ENCODE peak calls at places on chromosome 9, in eight cellular contexts. One of them, this sample, is unnamed.

GRCh38 chr9:93233033-93233432 is 49.1 kb downstream of the WNK2 start:
- DNase-seq in CD8-positive, alpha-beta memory T cell: no peak
- DNase-seq in kidney glomerular epithelial cell: no peak
- DNase-seq in AG09319: no peak
- DNase-seq in caudate nucleus: no peak
- DNase-seq in stimulated activated CD8-positive, alpha-beta memory T cell treated with anti-CD3 and anti-CD28 coated beads, Interleukin-12 subunit alpha, Interleukin-12 subunit beta, amount 100 ng/mL, for 1 hour: no peak
- DNase-seq in tibial nerve: no peak
- DNase-seq in NCI-H1417: no peak
- DNase-seq in this sample: no peak

GRCh38 chr9:121812159-121812735 is 160.8 kb downstream of the DAB2IP start:
- DNase-seq in CD8-positive, alpha-beta memory T cell: no peak
- DNase-seq in kidney glomerular epithelial cell: no peak
- DNase-seq in AG09319: no peak
- DNase-seq in caudate nucleus: no peak
- DNase-seq in stimulated activated CD8-positive, alpha-beta memory T cell treated with anti-CD3 and anti-CD28 coated beads, Interleukin-12 subunit alpha, Interleukin-12 subunit beta, amount 100 ng/mL, for 1 hour: no peak
- DNase-seq in tibial nerve: no peak
- DNase-seq in NCI-H1417: no peak
- DNase-seq in this sample: no peak

GRCh38 chr9:99401826-99402225 is 179.7 kb downstream of the SEC61B start:
- DNase-seq in CD8-positive, alpha-beta memory T cell: no peak
- DNase-seq in kidney glomerular epithelial cell: no peak
- DNase-seq in AG09319: no peak
- DNase-seq in caudate nucleus: no peak
- DNase-seq in stimulated activated CD8-positive, alpha-beta memory T cell treated with anti-CD3 and anti-CD28 coated beads, Interleukin-12 subunit alpha, Interleukin-12 subunit beta, amount 100 ng/mL, for 1 hour: no peak
- DNase-seq in tibial nerve: no peak
- DNase-seq in NCI-H1417: no peak
- DNase-seq in this sample: no peak

GRCh38 chr9:34694811-34695210 is 3.7 kb upstream of the CCL19 start:
- DNase-seq in CD8-positive, alpha-beta memory T cell: no peak
- DNase-seq in kidney glomerular epithelial cell: no peak
- DNase-seq in AG09319: no peak
- DNase-seq in caudate nucleus: no peak
- DNase-seq in stimulated activated CD8-positive, alpha-beta memory T cell treated with anti-CD3 and anti-CD28 coated beads, Interleukin-12 subunit alpha, Interleukin-12 subunit beta, amount 100 ng/mL, for 1 hour: no peak
- DNase-seq in tibial nerve: no peak
- DNase-seq in NCI-H1417: no peak
- DNase-seq in this sample: no peak

GRCh38 chr9:89002987-89003386 is 11.7 kb downstream of the S1PR3 start:
- DNase-seq in CD8-positive, alpha-beta memory T cell: no peak
- DNase-seq in kidney glomerular epithelial cell: no peak
- DNase-seq in AG09319: no peak
- DNase-seq in caudate nucleus: no peak
- DNase-seq in stimulated activated CD8-positive, alpha-beta memory T cell treated with anti-CD3 and anti-CD28 coated beads, Interleukin-12 subunit alpha, Interleukin-12 subunit beta, amount 100 ng/mL, for 1 hour: no peak
- DNase-seq in tibial nerve: no peak
- DNase-seq in NCI-H1417: no peak
- DNase-seq in this sample: no peak

GRCh38 chr9:99181621-99182020 is 40.1 kb downstream of the ALG2 start:
- DNase-seq in CD8-positive, alpha-beta memory T cell: peak; percentile 17
- DNase-seq in kidney glomerular epithelial cell: peak; percentile 40
- DNase-seq in AG09319: no peak
- DNase-seq in caudate nucleus: no peak
- DNase-seq in stimulated activated CD8-positive, alpha-beta memory T cell treated with anti-CD3 and anti-CD28 coated beads, Interleukin-12 subunit alpha, Interleukin-12 subunit beta, amount 100 ng/mL, for 1 hour: no peak
- DNase-seq in tibial nerve: no peak
- DNase-seq in NCI-H1417: no peak
- DNase-seq in this sample: peak; percentile 85

GRCh38 chr9:35658894-35659220 is 765 bp downstream of the CCDC107 start:
- DNase-seq in CD8-positive, alpha-beta memory T cell: no peak
- DNase-seq in kidney glomerular epithelial cell: no peak
- DNase-seq in AG09319: no peak
- DNase-seq in caudate nucleus: no peak
- DNase-seq in stimulated activated CD8-positive, alpha-beta memory T cell treated with anti-CD3 and anti-CD28 coated beads, Interleukin-12 subunit alpha, Interleukin-12 subunit beta, amount 100 ng/mL, for 1 hour: no peak
- DNase-seq in tibial nerve: no peak
- DNase-seq in NCI-H1417: no peak
- DNase-seq in this sample: peak; percentile 57

GRCh38 chr9:76818271-76818670 is 54.0 kb downstream of the PCA3 start:
- DNase-seq in CD8-positive, alpha-beta memory T cell: no peak
- DNase-seq in kidney glomerular epithelial cell: peak; percentile 95
- DNase-seq in AG09319: peak; percentile 93
- DNase-seq in caudate nucleus: peak; percentile 12
- DNase-seq in stimulated activated CD8-positive, alpha-beta memory T cell treated with anti-CD3 and anti-CD28 coated beads, Interleukin-12 subunit alpha, Interleukin-12 subunit beta, amount 100 ng/mL, for 1 hour: no peak
- DNase-seq in tibial nerve: peak; percentile 24
- DNase-seq in NCI-H1417: peak; percentile 20
- DNase-seq in this sample: peak; percentile 96

GRCh38 chr9:5111696-5112095 is 73.7 kb downstream of the INSL6 start:
- DNase-seq in CD8-positive, alpha-beta memory T cell: no peak
- DNase-seq in kidney glomerular epithelial cell: no peak
- DNase-seq in AG09319: no peak
- DNase-seq in caudate nucleus: no peak
- DNase-seq in stimulated activated CD8-positive, alpha-beta memory T cell treated with anti-CD3 and anti-CD28 coated beads, Interleukin-12 subunit alpha, Interleukin-12 subunit beta, amount 100 ng/mL, for 1 hour: no peak
- DNase-seq in tibial nerve: no peak
- DNase-seq in NCI-H1417: no peak
- DNase-seq in this sample: no peak

GRCh38 chr9:114446672-114447450 is 58.4 kb downstream of the WHRN start:
- DNase-seq in CD8-positive, alpha-beta memory T cell: no peak
- DNase-seq in kidney glomerular epithelial cell: no peak
- DNase-seq in AG09319: no peak
- DNase-seq in caudate nucleus: no peak
- DNase-seq in stimulated activated CD8-positive, alpha-beta memory T cell treated with anti-CD3 and anti-CD28 coated beads, Interleukin-12 subunit alpha, Interleukin-12 subunit beta, amount 100 ng/mL, for 1 hour: no peak
- DNase-seq in tibial nerve: no peak
- DNase-seq in NCI-H1417: no peak
- DNase-seq in this sample: no peak

GRCh38 chr9:109473329-109473728 is 24.8 kb downstream of the PTPN3 start:
- DNase-seq in CD8-positive, alpha-beta memory T cell: no peak
- DNase-seq in kidney glomerular epithelial cell: no peak
- DNase-seq in AG09319: no peak
- DNase-seq in caudate nucleus: no peak
- DNase-seq in stimulated activated CD8-positive, alpha-beta memory T cell treated with anti-CD3 and anti-CD28 coated beads, Interleukin-12 subunit alpha, Interleukin-12 subunit beta, amount 100 ng/mL, for 1 hour: no peak
- DNase-seq in tibial nerve: no peak
- DNase-seq in NCI-H1417: no peak
- DNase-seq in this sample: no peak

GRCh38 chr9:115883467-115884329 is 269.9 kb upstream of the PAPPA start:
- DNase-seq in CD8-positive, alpha-beta memory T cell: no peak
- DNase-seq in kidney glomerular epithelial cell: peak; percentile 23
- DNase-seq in AG09319: peak; percentile 25
- DNase-seq in caudate nucleus: no peak
- DNase-seq in stimulated activated CD8-positive, alpha-beta memory T cell treated with anti-CD3 and anti-CD28 coated beads, Interleukin-12 subunit alpha, Interleukin-12 subunit beta, amount 100 ng/mL, for 1 hour: no peak
- DNase-seq in tibial nerve: no peak
- DNase-seq in NCI-H1417: peak; percentile 81
- DNase-seq in this sample: peak; percentile 81

GRCh38 chr9:138064547-138064946 is 187.0 kb downstream of the CACNA1B start:
- DNase-seq in CD8-positive, alpha-beta memory T cell: no peak
- DNase-seq in kidney glomerular epithelial cell: no peak
- DNase-seq in AG09319: no peak
- DNase-seq in caudate nucleus: no peak
- DNase-seq in stimulated activated CD8-positive, alpha-beta memory T cell treated with anti-CD3 and anti-CD28 coated beads, Interleukin-12 subunit alpha, Interleukin-12 subunit beta, amount 100 ng/mL, for 1 hour: no peak
- DNase-seq in tibial nerve: no peak
- DNase-seq in NCI-H1417: no peak
- DNase-seq in this sample: no peak

GRCh38 chr9:83106272-83106671 is 43.3 kb upstream of the RASEF start:
- DNase-seq in CD8-positive, alpha-beta memory T cell: no peak
- DNase-seq in kidney glomerular epithelial cell: no peak
- DNase-seq in AG09319: no peak
- DNase-seq in caudate nucleus: no peak
- DNase-seq in stimulated activated CD8-positive, alpha-beta memory T cell treated with anti-CD3 and anti-CD28 coated beads, Interleukin-12 subunit alpha, Interleukin-12 subunit beta, amount 100 ng/mL, for 1 hour: no peak
- DNase-seq in tibial nerve: no peak
- DNase-seq in NCI-H1417: no peak
- DNase-seq in this sample: no peak

GRCh38 chr9:95296761-95297160 is 20.7 kb downstream of the FANCC start:
- DNase-seq in CD8-positive, alpha-beta memory T cell: no peak
- DNase-seq in kidney glomerular epithelial cell: no peak
- DNase-seq in AG09319: no peak
- DNase-seq in caudate nucleus: no peak
- DNase-seq in stimulated activated CD8-positive, alpha-beta memory T cell treated with anti-CD3 and anti-CD28 coated beads, Interleukin-12 subunit alpha, Interleukin-12 subunit beta, amount 100 ng/mL, for 1 hour: no peak
- DNase-seq in tibial nerve: no peak
- DNase-seq in NCI-H1417: no peak
- DNase-seq in this sample: no peak

GRCh38 chr9:87896891-87897290 is 14.2 kb downstream of the SPATA31E1 start:
- DNase-seq in CD8-positive, alpha-beta memory T cell: no peak
- DNase-seq in kidney glomerular epithelial cell: no peak
- DNase-seq in AG09319: no peak
- DNase-seq in caudate nucleus: no peak
- DNase-seq in stimulated activated CD8-positive, alpha-beta memory T cell treated with anti-CD3 and anti-CD28 coated beads, Interleukin-12 subunit alpha, Interleukin-12 subunit beta, amount 100 ng/mL, for 1 hour: no peak
- DNase-seq in tibial nerve: no peak
- DNase-seq in NCI-H1417: no peak
- DNase-seq in this sample: no peak

GRCh38 chr9:33263131-33263935 is 1.2 kb downstream of the BAG1 start:
- DNase-seq in CD8-positive, alpha-beta memory T cell: no peak
- DNase-seq in kidney glomerular epithelial cell: peak; percentile 25
- DNase-seq in AG09319: no peak
- DNase-seq in caudate nucleus: peak; percentile 10
- DNase-seq in stimulated activated CD8-positive, alpha-beta memory T cell treated with anti-CD3 and anti-CD28 coated beads, Interleukin-12 subunit alpha, Interleukin-12 subunit beta, amount 100 ng/mL, for 1 hour: no peak
- DNase-seq in tibial nerve: no peak
- DNase-seq in NCI-H1417: peak; percentile 35
- DNase-seq in this sample: peak; percentile 29

GRCh38 chr9:75664597-75664996 is 225.9 kb upstream of the PCSK5 start:
- DNase-seq in CD8-positive, alpha-beta memory T cell: no peak
- DNase-seq in kidney glomerular epithelial cell: no peak
- DNase-seq in AG09319: no peak
- DNase-seq in caudate nucleus: no peak
- DNase-seq in stimulated activated CD8-positive, alpha-beta memory T cell treated with anti-CD3 and anti-CD28 coated beads, Interleukin-12 subunit alpha, Interleukin-12 subunit beta, amount 100 ng/mL, for 1 hour: no peak
- DNase-seq in tibial nerve: no peak
- DNase-seq in NCI-H1417: peak; percentile 20
- DNase-seq in this sample: peak; percentile 2

GRCh38 chr9:122015165-122015821 is 77.8 kb downstream of the TTLL11 start:
- DNase-seq in CD8-positive, alpha-beta memory T cell: no peak
- DNase-seq in kidney glomerular epithelial cell: no peak
- DNase-seq in AG09319: no peak
- DNase-seq in caudate nucleus: no peak
- DNase-seq in stimulated activated CD8-positive, alpha-beta memory T cell treated with anti-CD3 and anti-CD28 coated beads, Interleukin-12 subunit alpha, Interleukin-12 subunit beta, amount 100 ng/mL, for 1 hour: no peak
- DNase-seq in tibial nerve: no peak
- DNase-seq in NCI-H1417: no peak
- DNase-seq in this sample: no peak

GRCh38 chr9:71544464-71544863 is 223.8 kb downstream of the CEMIP2 start:
- DNase-seq in CD8-positive, alpha-beta memory T cell: no peak
- DNase-seq in kidney glomerular epithelial cell: no peak
- DNase-seq in AG09319: no peak
- DNase-seq in caudate nucleus: no peak
- DNase-seq in stimulated activated CD8-positive, alpha-beta memory T cell treated with anti-CD3 and anti-CD28 coated beads, Interleukin-12 subunit alpha, Interleukin-12 subunit beta, amount 100 ng/mL, for 1 hour: no peak
- DNase-seq in tibial nerve: no peak
- DNase-seq in NCI-H1417: no peak
- DNase-seq in this sample: no peak

GRCh38 chr9:119252671-119253299 is 116.5 kb downstream of the BRINP1 start:
- DNase-seq in CD8-positive, alpha-beta memory T cell: no peak
- DNase-seq in kidney glomerular epithelial cell: no peak
- DNase-seq in AG09319: no peak
- DNase-seq in caudate nucleus: no peak
- DNase-seq in stimulated activated CD8-positive, alpha-beta memory T cell treated with anti-CD3 and anti-CD28 coated beads, Interleukin-12 subunit alpha, Interleukin-12 subunit beta, amount 100 ng/mL, for 1 hour: no peak
- DNase-seq in tibial nerve: no peak
- DNase-seq in NCI-H1417: no peak
- DNase-seq in this sample: no peak

GRCh38 chr9:114025196-114025753 is 52.8 kb downstream of the AMBP start:
- DNase-seq in CD8-positive, alpha-beta memory T cell: no peak
- DNase-seq in kidney glomerular epithelial cell: no peak
- DNase-seq in AG09319: no peak
- DNase-seq in caudate nucleus: no peak
- DNase-seq in stimulated activated CD8-positive, alpha-beta memory T cell treated with anti-CD3 and anti-CD28 coated beads, Interleukin-12 subunit alpha, Interleukin-12 subunit beta, amount 100 ng/mL, for 1 hour: no peak
- DNase-seq in tibial nerve: no peak
- DNase-seq in NCI-H1417: no peak
- DNase-seq in this sample: no peak

GRCh38 chr9:127011772-127012171 is 97.2 kb downstream of the RALGPS1 start:
- DNase-seq in CD8-positive, alpha-beta memory T cell: no peak
- DNase-seq in kidney glomerular epithelial cell: no peak
- DNase-seq in AG09319: no peak
- DNase-seq in caudate nucleus: no peak
- DNase-seq in stimulated activated CD8-positive, alpha-beta memory T cell treated with anti-CD3 and anti-CD28 coated beads, Interleukin-12 subunit alpha, Interleukin-12 subunit beta, amount 100 ng/mL, for 1 hour: no peak
- DNase-seq in tibial nerve: no peak
- DNase-seq in NCI-H1417: peak; percentile 58
- DNase-seq in this sample: no peak

GRCh38 chr9:129175515-129175824 is 2.6 kb downstream of the IER5L start:
- DNase-seq in CD8-positive, alpha-beta memory T cell: no peak
- DNase-seq in kidney glomerular epithelial cell: no peak
- DNase-seq in AG09319: no peak
- DNase-seq in caudate nucleus: no peak
- DNase-seq in stimulated activated CD8-positive, alpha-beta memory T cell treated with anti-CD3 and anti-CD28 coated beads, Interleukin-12 subunit alpha, Interleukin-12 subunit beta, amount 100 ng/mL, for 1 hour: no peak
- DNase-seq in tibial nerve: no peak
- DNase-seq in NCI-H1417: no peak
- DNase-seq in this sample: no peak

GRCh38 chr9:137065336-137065967 is 4.9 kb downstream of the SAPCD2 start:
- DNase-seq in CD8-positive, alpha-beta memory T cell: no peak
- DNase-seq in kidney glomerular epithelial cell: no peak
- DNase-seq in AG09319: no peak
- DNase-seq in caudate nucleus: no peak
- DNase-seq in stimulated activated CD8-positive, alpha-beta memory T cell treated with anti-CD3 and anti-CD28 coated beads, Interleukin-12 subunit alpha, Interleukin-12 subunit beta, amount 100 ng/mL, for 1 hour: no peak
- DNase-seq in tibial nerve: no peak
- DNase-seq in NCI-H1417: no peak
- DNase-seq in this sample: no peak

GRCh38 chr9:101028346-101029299 is at the start of gene PLPPR1:
- DNase-seq in CD8-positive, alpha-beta memory T cell: no peak
- DNase-seq in kidney glomerular epithelial cell: peak; percentile 33
- DNase-seq in AG09319: no peak
- DNase-seq in caudate nucleus: peak; percentile 74
- DNase-seq in stimulated activated CD8-positive, alpha-beta memory T cell treated with anti-CD3 and anti-CD28 coated beads, Interleukin-12 subunit alpha, Interleukin-12 subunit beta, amount 100 ng/mL, for 1 hour: no peak
- DNase-seq in tibial nerve: no peak
- DNase-seq in NCI-H1417: peak; percentile 94
- DNase-seq in this sample: peak; percentile 38

GRCh38 chr9:109286571-109286977 is 34.3 kb downstream of the EPB41L4B start:
- DNase-seq in CD8-positive, alpha-beta memory T cell: no peak
- DNase-seq in kidney glomerular epithelial cell: no peak
- DNase-seq in AG09319: no peak
- DNase-seq in caudate nucleus: no peak
- DNase-seq in stimulated activated CD8-positive, alpha-beta memory T cell treated with anti-CD3 and anti-CD28 coated beads, Interleukin-12 subunit alpha, Interleukin-12 subunit beta, amount 100 ng/mL, for 1 hour: no peak
- DNase-seq in tibial nerve: no peak
- DNase-seq in NCI-H1417: peak; percentile 37
- DNase-seq in this sample: peak; percentile 66

GRCh38 chr9:92501671-92502393 is 19.5 kb upstream of the ASPN start:
- DNase-seq in CD8-positive, alpha-beta memory T cell: no peak
- DNase-seq in kidney glomerular epithelial cell: no peak
- DNase-seq in AG09319: peak; percentile 63
- DNase-seq in caudate nucleus: no peak
- DNase-seq in stimulated activated CD8-positive, alpha-beta memory T cell treated with anti-CD3 and anti-CD28 coated beads, Interleukin-12 subunit alpha, Interleukin-12 subunit beta, amount 100 ng/mL, for 1 hour: no peak
- DNase-seq in tibial nerve: no peak
- DNase-seq in NCI-H1417: peak; percentile 15
- DNase-seq in this sample: peak; percentile 55

GRCh38 chr9:109704546-109704945 is 75.5 kb upstream of the PALM2AKAP2 start:
- DNase-seq in CD8-positive, alpha-beta memory T cell: no peak
- DNase-seq in kidney glomerular epithelial cell: no peak
- DNase-seq in AG09319: no peak
- DNase-seq in caudate nucleus: no peak
- DNase-seq in stimulated activated CD8-positive, alpha-beta memory T cell treated with anti-CD3 and anti-CD28 coated beads, Interleukin-12 subunit alpha, Interleukin-12 subunit beta, amount 100 ng/mL, for 1 hour: no peak
- DNase-seq in tibial nerve: no peak
- DNase-seq in NCI-H1417: no peak
- DNase-seq in this sample: peak; percentile 7

GRCh38 chr9:133818444-133818843 is 80.3 kb upstream of the SARDH start:
- DNase-seq in CD8-positive, alpha-beta memory T cell: no peak
- DNase-seq in kidney glomerular epithelial cell: no peak
- DNase-seq in AG09319: no peak
- DNase-seq in caudate nucleus: no peak
- DNase-seq in stimulated activated CD8-positive, alpha-beta memory T cell treated with anti-CD3 and anti-CD28 coated beads, Interleukin-12 subunit alpha, Interleukin-12 subunit beta, amount 100 ng/mL, for 1 hour: no peak
- DNase-seq in tibial nerve: no peak
- DNase-seq in NCI-H1417: no peak
- DNase-seq in this sample: peak; percentile 63

GRCh38 chr9:84807870-84808385 is 138.4 kb downstream of the NTRK2 start:
- DNase-seq in CD8-positive, alpha-beta memory T cell: no peak
- DNase-seq in kidney glomerular epithelial cell: no peak
- DNase-seq in AG09319: no peak
- DNase-seq in caudate nucleus: no peak
- DNase-seq in stimulated activated CD8-positive, alpha-beta memory T cell treated with anti-CD3 and anti-CD28 coated beads, Interleukin-12 subunit alpha, Interleukin-12 subunit beta, amount 100 ng/mL, for 1 hour: no peak
- DNase-seq in tibial nerve: no peak
- DNase-seq in NCI-H1417: no peak
- DNase-seq in this sample: no peak

GRCh38 chr9:93597871-93598646 is 21.7 kb downstream of the PHF2 start:
- DNase-seq in CD8-positive, alpha-beta memory T cell: no peak
- DNase-seq in kidney glomerular epithelial cell: no peak
- DNase-seq in AG09319: no peak
- DNase-seq in caudate nucleus: no peak
- DNase-seq in stimulated activated CD8-positive, alpha-beta memory T cell treated with anti-CD3 and anti-CD28 coated beads, Interleukin-12 subunit alpha, Interleukin-12 subunit beta, amount 100 ng/mL, for 1 hour: no peak
- DNase-seq in tibial nerve: no peak
- DNase-seq in NCI-H1417: peak; percentile 19
- DNase-seq in this sample: no peak

GRCh38 chr9:128203024-128203841 is at the start of gene DNM1:
- DNase-seq in CD8-positive, alpha-beta memory T cell: peak; percentile 76
- DNase-seq in kidney glomerular epithelial cell: peak; percentile 58
- DNase-seq in AG09319: no peak
- DNase-seq in caudate nucleus: peak; percentile 42
- DNase-seq in stimulated activated CD8-positive, alpha-beta memory T cell treated with anti-CD3 and anti-CD28 coated beads, Interleukin-12 subunit alpha, Interleukin-12 subunit beta, amount 100 ng/mL, for 1 hour: peak; percentile 46
- DNase-seq in tibial nerve: no peak
- DNase-seq in NCI-H1417: peak; percentile 83
- DNase-seq in this sample: peak; percentile 61

GRCh38 chr9:31916591-31917223 is 467.7 kb upstream of the ACO1 start:
- DNase-seq in CD8-positive, alpha-beta memory T cell: no peak
- DNase-seq in kidney glomerular epithelial cell: no peak
- DNase-seq in AG09319: no peak
- DNase-seq in caudate nucleus: no peak
- DNase-seq in stimulated activated CD8-positive, alpha-beta memory T cell treated with anti-CD3 and anti-CD28 coated beads, Interleukin-12 subunit alpha, Interleukin-12 subunit beta, amount 100 ng/mL, for 1 hour: no peak
- DNase-seq in tibial nerve: no peak
- DNase-seq in NCI-H1417: peak; percentile 26
- DNase-seq in this sample: no peak

This sample was measured in choroid plexus epithelial cell.